ENCODE peak calls at places on chromosomes 7 and 10, in ten cellular contexts. One of them, this sample, is unnamed.

GRCh38 chr10:94066411-94066810 is 72.7 kb downstream of the PLCE1 start:
- DNase-seq in psoas muscle: no peak
- DNase-seq in GM13977: no peak
- DNase-seq in left ventricle myocardium inferior: no peak
- DNase-seq in lower leg skin: no peak
- DNase-seq in transverse colon: no peak
- DNase-seq in colonic mucosa: no peak
- DNase-seq in CD14-positive monocyte: no peak
- DNase-seq in lung: no peak
- DNase-seq in AG04450: no peak
- DNase-seq in this sample: no peak

GRCh38 chr7:128869944-128870285 is 7.3 kb downstream of the ATP6V1F start:
- DNase-seq in psoas muscle: no peak
- DNase-seq in GM13977: no peak
- DNase-seq in left ventricle myocardium inferior: no peak
- DNase-seq in lower leg skin: no peak
- DNase-seq in transverse colon: no peak
- DNase-seq in colonic mucosa: no peak
- DNase-seq in CD14-positive monocyte: no peak
- DNase-seq in lung: no peak
- DNase-seq in AG04450: no peak
- DNase-seq in this sample: no peak

GRCh38 chr10:122347162-122347561 is 27.3 kb upstream of the PLEKHA1 start:
- DNase-seq in psoas muscle: no peak
- DNase-seq in GM13977: no peak
- DNase-seq in left ventricle myocardium inferior: no peak
- DNase-seq in lower leg skin: no peak
- DNase-seq in transverse colon: no peak
- DNase-seq in colonic mucosa: no peak
- DNase-seq in CD14-positive monocyte: no peak
- DNase-seq in lung: no peak
- DNase-seq in AG04450: no peak
- DNase-seq in this sample: no peak

GRCh38 chr7:130888468-130888867 is 154.5 kb upstream of the KLF14 start:
- DNase-seq in psoas muscle: no peak
- DNase-seq in GM13977: no peak
- DNase-seq in left ventricle myocardium inferior: no peak
- DNase-seq in lower leg skin: no peak
- DNase-seq in transverse colon: no peak
- DNase-seq in colonic mucosa: no peak
- DNase-seq in CD14-positive monocyte: no peak
- DNase-seq in lung: no peak
- DNase-seq in AG04450: no peak
- DNase-seq in this sample: no peak

GRCh38 chr10:114024876-114025609 is 18.6 kb upstream of the ADRB1 start:
- DNase-seq in psoas muscle: no peak
- DNase-seq in GM13977: peak
- DNase-seq in left ventricle myocardium inferior: no peak
- DNase-seq in lower leg skin: no peak
- DNase-seq in transverse colon: no peak
- DNase-seq in colonic mucosa: no peak
- DNase-seq in CD14-positive monocyte: peak
- DNase-seq in lung: no peak
- DNase-seq in AG04450: no peak
- DNase-seq in this sample: no peak

GRCh38 chr10:86857097-86857825 is 100.2 kb downstream of the MMRN2 start:
- DNase-seq in psoas muscle: no peak
- DNase-seq in GM13977: no peak
- DNase-seq in left ventricle myocardium inferior: no peak
- DNase-seq in lower leg skin: no peak
- DNase-seq in transverse colon: no peak
- DNase-seq in colonic mucosa: no peak
- DNase-seq in CD14-positive monocyte: no peak
- DNase-seq in lung: no peak
- DNase-seq in AG04450: no peak
- DNase-seq in this sample: no peak

GRCh38 chr10:97922378-97922758 is 72.7 kb downstream of the GOLGA7B start:
- DNase-seq in psoas muscle: no peak
- DNase-seq in GM13977: no peak
- DNase-seq in left ventricle myocardium inferior: no peak
- DNase-seq in lower leg skin: no peak
- DNase-seq in transverse colon: no peak
- DNase-seq in colonic mucosa: no peak
- DNase-seq in CD14-positive monocyte: peak
- DNase-seq in lung: no peak
- DNase-seq in AG04450: no peak
- DNase-seq in this sample: no peak

GRCh38 chr7:105204520-105204919 is 184.2 kb downstream of the SRPK2 start:
- DNase-seq in psoas muscle: no peak
- DNase-seq in GM13977: no peak
- DNase-seq in left ventricle myocardium inferior: no peak
- DNase-seq in lower leg skin: no peak
- DNase-seq in transverse colon: no peak
- DNase-seq in colonic mucosa: no peak
- DNase-seq in CD14-positive monocyte: no peak
- DNase-seq in lung: no peak
- DNase-seq in AG04450: no peak
- DNase-seq in this sample: no peak

GRCh38 chr7:139567647-139568345 is 44.3 kb downstream of the CLEC2L start:
- DNase-seq in psoas muscle: no peak
- DNase-seq in GM13977: no peak
- DNase-seq in left ventricle myocardium inferior: no peak
- DNase-seq in lower leg skin: peak
- DNase-seq in transverse colon: no peak
- DNase-seq in colonic mucosa: no peak
- DNase-seq in CD14-positive monocyte: no peak
- DNase-seq in lung: no peak
- DNase-seq in AG04450: no peak
- DNase-seq in this sample: no peak

DNA sequence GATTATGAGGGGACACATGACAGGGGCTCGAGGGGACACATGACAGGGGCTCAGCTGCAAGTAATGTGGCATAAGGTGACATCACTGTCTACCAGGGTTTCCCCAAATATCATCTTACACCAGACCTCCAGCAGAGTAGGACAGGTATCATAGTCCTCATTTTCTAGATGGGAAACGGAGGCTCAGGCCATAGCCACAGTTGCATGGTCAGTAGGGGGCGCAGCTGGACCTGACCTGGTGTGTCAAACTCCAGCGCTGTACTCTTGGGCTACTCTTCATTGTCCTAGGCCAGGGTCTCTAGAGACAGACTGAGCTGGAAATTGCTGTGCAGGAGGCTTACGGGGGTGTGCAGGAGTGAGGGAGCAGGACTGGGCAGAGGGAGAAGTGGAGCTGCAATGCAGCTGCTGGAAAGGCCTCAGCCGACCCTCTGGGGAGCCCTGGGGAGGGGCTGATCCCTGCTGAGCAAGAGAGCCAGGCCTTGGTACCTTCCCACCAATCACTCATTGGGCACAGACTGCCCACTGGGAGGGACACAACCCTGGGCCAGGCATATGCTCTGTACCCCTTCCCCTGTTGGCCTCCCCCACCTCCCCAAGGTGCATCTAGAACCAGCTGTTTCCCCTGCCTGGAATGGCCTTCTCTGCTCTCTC is 89.9 kb downstream of the CDH23 start:
- DNase-seq in psoas muscle: no peak
- DNase-seq in GM13977: peak
- DNase-seq in left ventricle myocardium inferior: peak
- DNase-seq in lower leg skin: no peak
- DNase-seq in transverse colon: peak
- DNase-seq in colonic mucosa: peak
- DNase-seq in CD14-positive monocyte: no peak
- DNase-seq in lung: no peak
- DNase-seq in AG04450: no peak
- DNase-seq in this sample: no peak
- TF ChIP-seq CTCF in psoas muscle: peak
- TF ChIP-seq CTCF in GM13977: peak
- TF ChIP-seq CTCF in left ventricle myocardium inferior: peak
- TF ChIP-seq CTCF in lower leg skin: no peak
- TF ChIP-seq CTCF in transverse colon: peak
- TF ChIP-seq CTCF in colonic mucosa: peak
- TF ChIP-seq CTCF in CD14-positive monocyte: peak
- TF ChIP-seq CTCF in lung: no peak
- TF ChIP-seq CTCF in AG04450: peak
- TF ChIP-seq CTCF in this sample: peak

GRCh38 chr10:73650537-73651331 is 5.1 kb downstream of the SYNPO2L start:
- DNase-seq in psoas muscle: peak
- DNase-seq in GM13977: peak
- DNase-seq in left ventricle myocardium inferior: peak
- DNase-seq in lower leg skin: no peak
- DNase-seq in transverse colon: no peak
- DNase-seq in colonic mucosa: no peak
- DNase-seq in CD14-positive monocyte: peak
- DNase-seq in lung: no peak
- DNase-seq in AG04450: peak
- DNase-seq in this sample: peak

GRCh38 chr10:73655990-73656298 is at the start of gene SYNPO2L:
- DNase-seq in psoas muscle: peak
- DNase-seq in GM13977: no peak
- DNase-seq in left ventricle myocardium inferior: peak
- DNase-seq in lower leg skin: no peak
- DNase-seq in transverse colon: no peak
- DNase-seq in colonic mucosa: no peak
- DNase-seq in CD14-positive monocyte: no peak
- DNase-seq in lung: no peak
- DNase-seq in AG04450: no peak
- DNase-seq in this sample: peak

GRCh38 chr10:73655257-73655989 is 406 bp downstream of the SYNPO2L start:
- DNase-seq in psoas muscle: no peak
- DNase-seq in GM13977: peak
- DNase-seq in left ventricle myocardium inferior: no peak
- DNase-seq in lower leg skin: no peak
- DNase-seq in transverse colon: peak
- DNase-seq in colonic mucosa: no peak
- DNase-seq in CD14-positive monocyte: no peak
- DNase-seq in lung: no peak
- DNase-seq in AG04450: no peak
- DNase-seq in this sample: no peak

GRCh38 chr10:73653195-73653594 is 2.6 kb downstream of the SYNPO2L start:
- DNase-seq in psoas muscle: no peak
- DNase-seq in GM13977: no peak
- DNase-seq in left ventricle myocardium inferior: no peak
- DNase-seq in lower leg skin: no peak
- DNase-seq in transverse colon: no peak
- DNase-seq in colonic mucosa: no peak
- DNase-seq in CD14-positive monocyte: no peak
- DNase-seq in lung: no peak
- DNase-seq in AG04450: no peak
- DNase-seq in this sample: no peak

DNA sequence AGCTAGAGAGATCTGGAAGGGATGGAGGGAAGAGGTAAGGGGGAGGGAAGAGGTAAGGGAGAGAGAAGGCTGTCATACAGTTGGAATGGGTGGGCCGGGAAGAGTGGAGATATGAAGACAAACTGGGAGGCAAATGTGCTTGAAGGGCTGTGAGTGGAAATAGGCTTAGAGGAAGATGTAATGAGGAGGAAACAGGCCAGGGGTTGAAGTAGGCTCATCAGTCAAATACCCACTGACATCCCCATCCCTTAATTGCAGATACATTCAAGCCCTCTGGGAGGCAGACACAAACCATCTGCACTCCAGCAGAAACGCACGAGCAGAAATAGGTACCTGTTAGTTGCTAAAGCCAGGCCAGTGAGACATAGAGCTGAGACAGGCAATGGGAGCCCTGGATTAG is 2.1 kb downstream of the SYNPO2L start:
- DNase-seq in psoas muscle: no peak
- DNase-seq in GM13977: no peak
- DNase-seq in left ventricle myocardium inferior: no peak
- DNase-seq in lower leg skin: no peak
- DNase-seq in transverse colon: no peak
- DNase-seq in colonic mucosa: no peak
- DNase-seq in CD14-positive monocyte: no peak
- DNase-seq in lung: no peak
- DNase-seq in AG04450: no peak
- DNase-seq in this sample: no peak
- TF ChIP-seq CTCF in psoas muscle: peak
- TF ChIP-seq CTCF in GM13977: peak
- TF ChIP-seq CTCF in left ventricle myocardium inferior: peak
- TF ChIP-seq CTCF in lower leg skin: no peak
- TF ChIP-seq CTCF in transverse colon: no peak
- TF ChIP-seq CTCF in colonic mucosa: no peak
- TF ChIP-seq CTCF in CD14-positive monocyte: no peak
- TF ChIP-seq CTCF in lung: no peak
- TF ChIP-seq CTCF in AG04450: peak
- TF ChIP-seq CTCF in this sample: peak

GRCh38 chr10:58382489-58382995 is 2.7 kb upstream of the TFAM start:
- DNase-seq in psoas muscle: no peak
- DNase-seq in GM13977: no peak
- DNase-seq in left ventricle myocardium inferior: no peak
- DNase-seq in lower leg skin: no peak
- DNase-seq in transverse colon: no peak
- DNase-seq in colonic mucosa: no peak
- DNase-seq in CD14-positive monocyte: no peak
- DNase-seq in lung: no peak
- DNase-seq in AG04450: no peak
- DNase-seq in this sample: no peak

GRCh38 chr10:58385784-58386112 is 538 bp downstream of the TFAM start:
- DNase-seq in psoas muscle: peak
- DNase-seq in GM13977: no peak
- DNase-seq in left ventricle myocardium inferior: no peak
- DNase-seq in lower leg skin: no peak
- DNase-seq in transverse colon: peak
- DNase-seq in colonic mucosa: peak
- DNase-seq in CD14-positive monocyte: no peak
- DNase-seq in lung: peak
- DNase-seq in AG04450: no peak
- DNase-seq in this sample: peak

GRCh38 chr10:58384095-58384494 is 1.1 kb upstream of the TFAM start:
- DNase-seq in psoas muscle: no peak
- DNase-seq in GM13977: peak
- DNase-seq in left ventricle myocardium inferior: no peak
- DNase-seq in lower leg skin: no peak
- DNase-seq in transverse colon: no peak
- DNase-seq in colonic mucosa: no peak
- DNase-seq in CD14-positive monocyte: no peak
- DNase-seq in lung: no peak
- DNase-seq in AG04450: no peak
- DNase-seq in this sample: no peak

GRCh38 chr10:58384536-58384998 is 643 bp upstream of the TFAM start:
- DNase-seq in psoas muscle: no peak
- DNase-seq in GM13977: no peak
- DNase-seq in left ventricle myocardium inferior: no peak
- DNase-seq in lower leg skin: no peak
- DNase-seq in transverse colon: no peak
- DNase-seq in colonic mucosa: no peak
- DNase-seq in CD14-positive monocyte: no peak
- DNase-seq in lung: no peak
- DNase-seq in AG04450: no peak
- DNase-seq in this sample: no peak

GRCh38 chr10:58384999-58385783 is at the start of gene TFAM:
- DNase-seq in psoas muscle: peak
- DNase-seq in GM13977: peak
- DNase-seq in left ventricle myocardium inferior: peak
- DNase-seq in lower leg skin: peak
- DNase-seq in transverse colon: peak
- DNase-seq in colonic mucosa: peak
- DNase-seq in CD14-positive monocyte: peak
- DNase-seq in lung: peak
- DNase-seq in AG04450: peak
- DNase-seq in this sample: peak
- TF ChIP-seq CTCF in psoas muscle: peak
- TF ChIP-seq CTCF in GM13977: peak
- TF ChIP-seq CTCF in left ventricle myocardium inferior: peak
- TF ChIP-seq CTCF in lower leg skin: no peak
- TF ChIP-seq CTCF in transverse colon: peak
- TF ChIP-seq CTCF in colonic mucosa: peak
- TF ChIP-seq CTCF in CD14-positive monocyte: peak
- TF ChIP-seq CTCF in lung: peak
- TF ChIP-seq CTCF in AG04450: peak
- TF ChIP-seq CTCF in this sample: peak

GRCh38 chr7:44213872-44214595 is 13.3 kb downstream of the YKT6 start:
- DNase-seq in psoas muscle: no peak
- DNase-seq in GM13977: peak
- DNase-seq in left ventricle myocardium inferior: no peak
- DNase-seq in lower leg skin: peak
- DNase-seq in transverse colon: no peak
- DNase-seq in colonic mucosa: no peak
- DNase-seq in CD14-positive monocyte: no peak
- DNase-seq in lung: no peak
- DNase-seq in AG04450: no peak
- DNase-seq in this sample: peak
- TF ChIP-seq CTCF in psoas muscle: no peak
- TF ChIP-seq CTCF in GM13977: peak
- TF ChIP-seq CTCF in left ventricle myocardium inferior: peak
- TF ChIP-seq CTCF in lower leg skin: no peak
- TF ChIP-seq CTCF in transverse colon: no peak
- TF ChIP-seq CTCF in colonic mucosa: no peak
- TF ChIP-seq CTCF in CD14-positive monocyte: no peak
- TF ChIP-seq CTCF in lung: no peak
- TF ChIP-seq CTCF in AG04450: peak
- TF ChIP-seq CTCF in this sample: no peak